ENCODE peak calls at places on chromosomes 7 and 10, in five cellular contexts. H is neural progenitor cell, Y is SJSA1, R is colonic mucosa, Z is spleen. W is an unnamed sample. For H3K4me1, the result is how much of the 10 kb centered on the place peaks cover.

GRCh38 chr7:149456770-149457421 is 4.0 kb downstream of the ZNF777 start:
- DNase-seq in H (no peak), Y (no peak), R (peak), Z (no peak), W (no peak)

GRCh38 chr10:100811261-100811660 is 65.9 kb downstream of the PAX2 start:
- DNase-seq in H (no peak), Y (no peak), R (no peak), Z (no peak), W (no peak)

GRCh38 chr10:31819393-31819820 is 109.2 kb downstream of the ARHGAP12 start:
- DNase-seq in H (no peak), Y (no peak), R (no peak), Z (no peak), W (no peak)

GRCh38 chr10:14701466-14701865 is 73.2 kb downstream of the FAM107B start:
- DNase-seq in H (no peak), Y (no peak), R (no peak), Z (no peak), W (no peak)

GRCh38 chr7:90833443-90833842 is 237.3 kb downstream of the CDK14 start:
- DNase-seq in H (no peak), Y (no peak), R (no peak), Z (no peak), W (no peak)

GRCh38 chr10:46079831-46080585 is 33.9 kb upstream of the MSMB start:
- DNase-seq in H (no peak), Y (no peak), R (no peak), Z (no peak), W (no peak)

GRCh38 chr10:50740351-50740688 is 584 bp downstream of the ASAH2B start:
- DNase-seq in H (peak), Y (peak), R (no peak), Z (peak), W (no peak)

GRCh38 chr10:72333111-72334012 is 21.4 kb downstream of the DNAJB12 start:
- DNase-seq in H (no peak), Y (no peak), R (no peak), Z (peak), W (no peak)

GRCh38 chr7:5553298-5553877 is 129.8 kb upstream of the TNRC18 start:
- DNase-seq in H (no peak), Y (peak), R (peak), Z (no peak), W (no peak)

GRCh38 chr10:100518761-100519241 is 860 bp downstream of the SEC31B start:
- DNase-seq in H (peak), Y (no peak), R (peak), Z (no peak), W (no peak)

DNA sequence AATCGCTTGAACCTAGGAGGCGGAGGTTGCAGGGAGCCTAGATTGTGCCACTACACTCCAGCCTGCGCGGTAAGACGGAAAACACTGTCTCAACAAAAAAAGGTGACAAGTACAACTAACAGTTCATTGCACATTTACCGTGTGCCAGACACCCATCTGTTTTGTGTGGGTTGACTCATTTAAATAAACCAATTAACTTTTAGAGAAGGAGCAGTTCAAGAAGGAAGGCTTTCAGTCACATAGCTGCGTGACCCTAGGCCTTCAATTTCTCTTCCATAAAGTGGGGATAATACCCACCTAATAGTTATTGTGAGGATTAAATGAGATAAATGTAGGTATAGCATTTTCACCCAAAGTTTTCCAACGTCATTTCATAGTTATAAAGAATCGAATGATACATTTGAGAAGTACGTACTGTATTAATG is 52.3 kb upstream of the KDM7A start:
- DNase-seq in H (no peak), Y (no peak), R (no peak), Z (no peak), W (no peak)
- H3K4me3 ChIP-seq in H (no peak), Y (no peak), R (no peak), Z (no peak), W (no peak)

GRCh38 chr10:76550806-76551205 is 1086.8 kb downstream of the KCNMA1 start:
- DNase-seq in H (no peak), Y (peak), R (no peak), Z (no peak), W (no peak)
- H3K4me1 ChIP-seq in H (under half), Y (under half), R (under half), Z (under half), W (under half)

GRCh38 chr7:94368371-94368791 is 26.3 kb upstream of the COL1A2 start:
- DNase-seq in H (peak), Y (no peak), R (no peak), Z (no peak), W (no peak)

GRCh38 chr7:94364816-94365215 is 29.9 kb upstream of the COL1A2 start:
- DNase-seq in H (no peak), Y (no peak), R (no peak), Z (no peak), W (no peak)

GRCh38 chr7:94366163-94366562 is 28.5 kb upstream of the COL1A2 start:
- DNase-seq in H (no peak), Y (no peak), R (no peak), Z (no peak), W (no peak)

GRCh38 chr7:94367940-94368339 is 26.8 kb upstream of the COL1A2 start:
- DNase-seq in H (no peak), Y (no peak), R (no peak), Z (no peak), W (no peak)

DNA sequence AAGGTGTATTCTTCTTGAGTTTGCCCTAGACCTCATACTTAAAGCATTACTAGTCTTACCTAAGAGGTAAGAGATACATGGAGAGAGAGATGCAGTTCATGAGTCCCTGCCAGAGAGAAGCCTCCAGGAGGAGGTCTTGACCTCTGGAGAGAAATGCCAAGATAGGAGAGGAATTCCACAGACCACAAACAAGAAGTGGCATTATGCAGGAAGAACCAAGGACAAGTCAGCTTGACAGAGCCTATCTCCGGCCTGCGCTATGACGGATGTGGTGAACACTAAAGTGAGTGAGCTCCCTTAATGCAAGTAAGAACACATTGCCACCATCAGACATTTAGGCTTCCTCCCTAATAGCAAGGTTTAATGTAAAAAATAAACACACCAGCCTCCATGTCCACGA is 27.9 kb upstream of the COL1A2 start:
- DNase-seq in H (no peak), Y (no peak), R (no peak), Z (no peak), W (no peak)
- H3K4me3 ChIP-seq in H (no peak), Y (no peak), R (no peak), Z (no peak), W (no peak)

GRCh38 chr7:104972510-104972909 is 41.5 kb upstream of the KMT2E start:
- DNase-seq in H (no peak), Y (no peak), R (no peak), Z (no peak), W (no peak)

GRCh38 chr7:104973909-104974415 is 40.0 kb upstream of the KMT2E start:
- DNase-seq in H (no peak), Y (peak), R (peak), Z (no peak), W (no peak)

GRCh38 chr7:104971290-104972071 is 42.5 kb upstream of the KMT2E start:
- DNase-seq in H (no peak), Y (no peak), R (peak), Z (no peak), W (no peak)

GRCh38 chr7:104976966-104977636 is 36.9 kb upstream of the KMT2E start:
- DNase-seq in H (no peak), Y (no peak), R (no peak), Z (no peak), W (no peak)

GRCh38 chr7:104973227-104973626 is 40.8 kb upstream of the KMT2E start:
- DNase-seq in H (no peak), Y (no peak), R (no peak), Z (no peak), W (no peak)
- H3K4me1 ChIP-seq in H (under half), Y (under half), R (under half), Z (under half), W (under half)

GRCh38 chr10:114499120-114499519 is 94.8 kb upstream of the AFAP1L2 start:
- DNase-seq in H (no peak), Y (no peak), R (no peak), Z (no peak), W (no peak)
- H3K4me3 ChIP-seq in H (no peak), Y (no peak), R (no peak), Z (no peak), W (no peak)

DNA sequence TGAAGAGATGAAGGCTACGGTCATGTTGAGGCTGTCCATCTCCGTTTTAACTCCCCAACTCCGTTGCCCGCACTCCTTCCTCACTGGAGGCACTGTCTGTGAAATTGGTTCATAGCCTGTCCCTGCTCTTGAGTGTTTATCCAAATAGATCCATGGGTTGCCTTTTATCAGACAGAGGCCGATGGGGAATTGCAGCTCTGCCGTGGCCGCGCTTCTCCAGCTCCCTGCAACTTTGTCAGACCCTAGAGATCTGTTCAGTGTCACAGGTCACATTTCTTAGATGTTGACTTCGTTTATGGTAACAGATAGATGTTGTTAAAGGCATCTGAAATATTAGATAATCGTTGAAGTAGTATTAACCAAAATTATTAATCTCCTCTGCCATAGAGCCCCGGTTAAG is 14.7 kb downstream of the PPP2R2D start:
- DNase-seq in H (no peak), Y (no peak), R (no peak), Z (peak), W (no peak)
- H3K4me1 ChIP-seq in H (under half), Y (under half), R (under half), Z (half or more), W (under half)

GRCh38 chr7:129865932-129866214 is 86.9 kb downstream of the UBE2H start:
- DNase-seq in H (no peak), Y (no peak), R (no peak), Z (no peak), W (no peak)
- H3K4me3 ChIP-seq in H (no peak), Y (no peak), R (no peak), Z (no peak), W (no peak)

DNA sequence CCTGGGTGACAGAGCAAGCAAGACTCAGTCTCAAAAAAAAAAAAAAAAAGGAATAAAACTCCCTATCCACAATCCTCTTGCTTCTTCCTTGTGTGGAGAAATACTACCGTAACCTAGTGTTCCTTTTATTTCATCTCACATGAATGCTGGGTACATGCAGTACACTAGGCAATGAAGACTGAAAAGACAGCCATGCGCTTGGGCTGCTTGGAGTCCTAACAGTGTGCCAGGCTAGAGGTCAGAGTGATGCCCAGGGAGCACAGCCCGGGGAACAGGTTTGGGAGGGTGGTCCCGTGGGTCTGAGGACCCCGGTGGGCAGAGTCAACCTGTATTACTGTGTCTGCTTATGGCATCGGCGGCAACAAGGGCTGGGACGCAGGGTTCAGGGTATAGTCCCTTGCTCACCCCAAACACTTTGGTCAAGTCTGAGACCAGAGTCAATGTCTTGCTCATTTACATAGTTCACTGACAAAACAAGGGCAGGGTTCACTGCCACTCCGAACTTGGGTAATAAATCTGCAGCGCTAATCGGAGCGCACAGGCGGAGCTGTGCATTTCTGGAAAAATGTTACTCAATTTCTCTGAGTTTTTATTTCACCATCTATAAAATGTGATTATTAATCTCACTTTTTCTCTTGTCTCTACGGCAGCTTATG is 118.0 kb downstream of the CLEC2L start:
- DNase-seq in H (no peak), Y (no peak), R (no peak), Z (no peak), W (no peak)
- H3K4me1 ChIP-seq in H (under half), Y (under half), R (under half), Z (half or more), W (under half)

GRCh38 chr10:116632831-116633600 is 12.3 kb downstream of the PNLIPRP2 start:
- DNase-seq in H (no peak), Y (no peak), R (no peak), Z (no peak), W (no peak)

GRCh38 chr10:116637830-116638229 is 17.1 kb downstream of the PNLIPRP2 start:
- DNase-seq in H (no peak), Y (no peak), R (no peak), Z (no peak), W (no peak)

GRCh38 chr10:116636385-116636784 is 15.6 kb downstream of the PNLIPRP2 start:
- DNase-seq in H (no peak), Y (no peak), R (no peak), Z (no peak), W (no peak)

GRCh38 chr10:116634126-116634975 is 13.6 kb downstream of the PNLIPRP2 start:
- DNase-seq in H (no peak), Y (no peak), R (no peak), Z (no peak), W (no peak)

GRCh38 chr10:116636976-116637375 is 16.2 kb downstream of the PNLIPRP2 start:
- DNase-seq in H (no peak), Y (no peak), R (no peak), Z (no peak), W (no peak)
- H3K4me3 ChIP-seq in H (no peak), Y (no peak), R (no peak), Z (no peak), W (no peak)

DNA sequence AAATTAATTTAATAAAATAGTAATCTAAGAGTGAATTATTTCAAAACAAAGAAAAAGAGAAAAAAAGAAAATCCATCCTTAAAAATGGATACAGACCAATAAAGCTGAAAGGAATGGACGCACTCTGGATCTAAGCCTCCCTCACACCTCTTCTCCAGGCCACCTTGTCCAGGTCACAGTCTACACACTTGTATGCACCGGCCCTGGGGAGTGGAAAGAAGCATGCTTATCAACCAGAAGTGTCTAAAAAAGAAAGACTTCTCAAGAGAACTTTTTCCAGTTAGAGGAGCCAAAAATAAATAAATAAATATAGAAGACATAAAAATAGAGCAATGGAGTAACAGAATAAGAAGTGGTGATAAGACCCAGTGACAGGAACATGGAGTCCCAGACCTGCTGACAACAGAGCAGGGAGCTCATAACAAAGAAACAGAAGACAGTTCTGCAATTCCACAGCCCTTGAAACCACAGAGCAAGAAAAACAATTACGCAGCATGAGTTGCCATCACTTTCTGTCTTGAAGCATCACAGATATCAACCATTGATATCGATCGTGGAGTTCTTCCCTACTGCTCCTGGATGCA is 311.7 kb upstream of the NFE2L3 start:
- DNase-seq in H (no peak), Y (no peak), R (no peak), Z (no peak), W (no peak)
- H3K4me1 ChIP-seq in H (under half), Y (under half), R (under half), Z (under half), W (under half)